ENCODE peak calls at places on chromosomes 7 and 10, in seven cellular contexts. One of them, this sample, is unnamed.

GRCh38 chr10:101450277-101451080 is 96.5 kb downstream of the BTRC start:
- DNase-seq in WTC11: no peak
- DNase-seq in progenitor cell of endocrine pancreas: no peak
- DNase-seq in tibial artery: no peak
- DNase-seq in breast epithelium: no peak
- DNase-seq in foreskin fibroblast: no peak
- DNase-seq in H1: no peak
- DNase-seq in this sample: no peak

GRCh38 chr10:128499956-128500355 is 373.7 kb upstream of the MKI67 start:
- DNase-seq in H1: no peak
- DNase-seq in progenitor cell of endocrine pancreas: no peak
- DNase-seq in WTC11: no peak
- DNase-seq in breast epithelium: no peak
- DNase-seq in foreskin fibroblast: no peak
- DNase-seq in tibial artery: no peak
- DNase-seq in this sample: no peak

GRCh38 chr7:493661-494251 is 25.9 kb downstream of the PDGFA start:
- DNase-seq in foreskin fibroblast: no peak
- DNase-seq in progenitor cell of endocrine pancreas: no peak
- DNase-seq in breast epithelium: no peak
- DNase-seq in tibial artery: peak; percentile 11
- DNase-seq in H1: no peak
- DNase-seq in WTC11: peak; percentile 7
- DNase-seq in this sample: no peak

GRCh38 chr7:135206887-135207738 is 4.2 kb downstream of the WDR91 start:
- DNase-seq in H1: no peak
- DNase-seq in tibial artery: no peak
- DNase-seq in progenitor cell of endocrine pancreas: no peak
- DNase-seq in foreskin fibroblast: no peak
- DNase-seq in breast epithelium: no peak
- DNase-seq in WTC11: no peak
- DNase-seq in this sample: no peak

GRCh38 chr7:333399-333776 is 43.4 kb downstream of the FOXL3 start:
- DNase-seq in H1: no peak
- DNase-seq in tibial artery: no peak
- DNase-seq in foreskin fibroblast: no peak
- DNase-seq in WTC11: no peak
- DNase-seq in progenitor cell of endocrine pancreas: no peak
- DNase-seq in breast epithelium: peak; percentile 76
- DNase-seq in this sample: no peak

GRCh38 chr7:92335574-92335973 is 89.8 kb downstream of the ANKIB1 start:
- DNase-seq in progenitor cell of endocrine pancreas: no peak
- DNase-seq in tibial artery: no peak
- DNase-seq in breast epithelium: no peak
- DNase-seq in foreskin fibroblast: no peak
- DNase-seq in H1: no peak
- DNase-seq in WTC11: no peak
- DNase-seq in this sample: no peak

GRCh38 chr7:79051915-79052314 is 401.6 kb downstream of the MAGI2 start:
- DNase-seq in progenitor cell of endocrine pancreas: no peak
- DNase-seq in foreskin fibroblast: no peak
- DNase-seq in H1: no peak
- DNase-seq in tibial artery: no peak
- DNase-seq in WTC11: no peak
- DNase-seq in breast epithelium: no peak
- DNase-seq in this sample: no peak

GRCh38 chr10:132096223-132096622 is 30.5 kb downstream of the JAKMIP3 start:
- DNase-seq in progenitor cell of endocrine pancreas: no peak
- DNase-seq in breast epithelium: no peak
- DNase-seq in tibial artery: no peak
- DNase-seq in foreskin fibroblast: peak; percentile 16
- DNase-seq in WTC11: no peak
- DNase-seq in H1: no peak
- DNase-seq in this sample: no peak

GRCh38 chr7:46811529-46811928 is 770.4 kb downstream of the TNS3 start:
- DNase-seq in H1: no peak
- DNase-seq in tibial artery: peak; percentile 50
- DNase-seq in foreskin fibroblast: peak; percentile 96
- DNase-seq in breast epithelium: no peak
- DNase-seq in progenitor cell of endocrine pancreas: no peak
- DNase-seq in WTC11: no peak
- DNase-seq in this sample: no peak

GRCh38 chr7:29412912-29413311 is 150.7 kb upstream of the PRR15 start:
- DNase-seq in H1: no peak
- DNase-seq in progenitor cell of endocrine pancreas: no peak
- DNase-seq in foreskin fibroblast: no peak
- DNase-seq in breast epithelium: no peak
- DNase-seq in tibial artery: no peak
- DNase-seq in WTC11: no peak
- DNase-seq in this sample: no peak

GRCh38 chr10:3948843-3949242 is 163.8 kb upstream of the KLF6 start:
- DNase-seq in foreskin fibroblast: no peak
- DNase-seq in tibial artery: peak; percentile 40
- DNase-seq in progenitor cell of endocrine pancreas: no peak
- DNase-seq in WTC11: no peak
- DNase-seq in H1: no peak
- DNase-seq in breast epithelium: no peak
- DNase-seq in this sample: no peak

GRCh38 chr10:90602815-90603600 is 254.8 kb downstream of the HTR7 start:
- DNase-seq in breast epithelium: no peak
- DNase-seq in progenitor cell of endocrine pancreas: no peak
- DNase-seq in foreskin fibroblast: peak; percentile 90
- DNase-seq in WTC11: no peak
- DNase-seq in H1: no peak
- DNase-seq in tibial artery: no peak
- DNase-seq in this sample: no peak

GRCh38 chr10:26860542-26861325 is at the start of gene ABI1:
- DNase-seq in breast epithelium: peak; percentile 98
- DNase-seq in H1: peak; percentile 97
- DNase-seq in progenitor cell of endocrine pancreas: peak; percentile 97
- DNase-seq in WTC11: peak; percentile 98
- DNase-seq in foreskin fibroblast: peak; percentile 98
- DNase-seq in tibial artery: peak; percentile 97
- DNase-seq in this sample: peak; percentile 87
- TF ChIP-seq CTCF in breast epithelium: no peak
- TF ChIP-seq CTCF in H1: peak; percentile 62
- TF ChIP-seq CTCF in progenitor cell of endocrine pancreas: peak; percentile 82
- TF ChIP-seq CTCF in WTC11: no peak
- TF ChIP-seq CTCF in foreskin fibroblast: peak; percentile 58
- TF ChIP-seq CTCF in tibial artery: no peak
- TF ChIP-seq CTCF in this sample: no peak

DNA sequence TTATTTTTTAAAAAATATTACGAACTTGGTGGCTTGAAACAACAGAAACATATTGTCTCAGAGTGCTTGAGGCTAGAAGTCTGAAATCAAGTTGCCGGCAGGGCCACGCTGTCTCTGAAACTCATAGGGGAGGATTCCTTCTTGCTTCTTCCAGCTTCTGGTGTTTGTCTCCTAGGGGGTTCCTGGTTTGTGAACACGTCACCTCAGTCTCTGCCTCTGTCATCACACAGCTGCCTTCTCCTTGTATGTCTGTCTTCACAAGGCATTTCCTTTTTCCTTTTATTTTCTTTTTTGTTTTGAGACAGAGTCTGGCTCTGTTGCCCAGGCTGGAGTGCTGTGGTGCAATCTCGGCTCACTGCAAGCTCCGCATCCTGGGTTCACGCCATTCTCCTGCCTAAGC is 12.7 kb upstream of the SNX8 start:
- DNase-seq in H1: no peak
- DNase-seq in WTC11: no peak
- DNase-seq in tibial artery: no peak
- DNase-seq in foreskin fibroblast: no peak
- DNase-seq in breast epithelium: no peak
- DNase-seq in progenitor cell of endocrine pancreas: no peak
- DNase-seq in this sample: no peak
- TF ChIP-seq CTCF in H1: no peak
- TF ChIP-seq CTCF in WTC11: no peak
- TF ChIP-seq CTCF in tibial artery: no peak
- TF ChIP-seq CTCF in foreskin fibroblast: no peak
- TF ChIP-seq CTCF in breast epithelium: no peak
- TF ChIP-seq CTCF in progenitor cell of endocrine pancreas: no peak
- TF ChIP-seq CTCF in this sample: no peak

GRCh38 chr7:93715234-93715633 is 140.7 kb upstream of the CALCR start:
- DNase-seq in foreskin fibroblast: peak; percentile 22
- DNase-seq in progenitor cell of endocrine pancreas: peak; percentile 35
- DNase-seq in breast epithelium: no peak
- DNase-seq in tibial artery: peak; percentile 34
- DNase-seq in H1: peak; percentile 33
- DNase-seq in WTC11: peak; percentile 75
- DNase-seq in this sample: no peak
- TF ChIP-seq CTCF in foreskin fibroblast: peak; percentile 63
- TF ChIP-seq CTCF in progenitor cell of endocrine pancreas: peak; percentile 84
- TF ChIP-seq CTCF in breast epithelium: no peak
- TF ChIP-seq CTCF in tibial artery: peak; percentile 26
- TF ChIP-seq CTCF in H1: peak; percentile 65
- TF ChIP-seq CTCF in WTC11: peak; percentile 76
- TF ChIP-seq CTCF in this sample: no peak

GRCh38 chr10:124448696-124449169 is 1.1 kb downstream of the NKX1-2 start:
- DNase-seq in foreskin fibroblast: no peak
- DNase-seq in progenitor cell of endocrine pancreas: no peak
- DNase-seq in WTC11: peak; percentile 55
- DNase-seq in breast epithelium: no peak
- DNase-seq in tibial artery: no peak
- DNase-seq in H1: no peak
- DNase-seq in this sample: no peak
- TF ChIP-seq CTCF in foreskin fibroblast: no peak
- TF ChIP-seq CTCF in progenitor cell of endocrine pancreas: peak; percentile 47
- TF ChIP-seq CTCF in WTC11: no peak
- TF ChIP-seq CTCF in breast epithelium: no peak
- TF ChIP-seq CTCF in tibial artery: no peak
- TF ChIP-seq CTCF in H1: peak; percentile 49
- TF ChIP-seq CTCF in this sample: no peak

GRCh38 chr10:123045961-123046731 is 37.3 kb downstream of the ACADSB start:
- DNase-seq in foreskin fibroblast: no peak
- DNase-seq in tibial artery: no peak
- DNase-seq in progenitor cell of endocrine pancreas: no peak
- DNase-seq in breast epithelium: no peak
- DNase-seq in WTC11: no peak
- DNase-seq in H1: no peak
- DNase-seq in this sample: no peak

GRCh38 chr10:123043409-123043925 is 34.7 kb downstream of the ACADSB start:
- DNase-seq in H1: peak; percentile 70
- DNase-seq in tibial artery: no peak
- DNase-seq in WTC11: peak; percentile 70
- DNase-seq in progenitor cell of endocrine pancreas: peak; percentile 24
- DNase-seq in foreskin fibroblast: peak; percentile 45
- DNase-seq in breast epithelium: no peak
- DNase-seq in this sample: no peak

GRCh38 chr10:123039632-123039930 is 30.8 kb downstream of the ACADSB start:
- DNase-seq in H1: no peak
- DNase-seq in WTC11: no peak
- DNase-seq in progenitor cell of endocrine pancreas: no peak
- DNase-seq in foreskin fibroblast: no peak
- DNase-seq in breast epithelium: no peak
- DNase-seq in tibial artery: no peak
- DNase-seq in this sample: no peak

GRCh38 chr10:123042708-123043408 is 34.1 kb downstream of the ACADSB start:
- DNase-seq in H1: no peak
- DNase-seq in breast epithelium: no peak
- DNase-seq in tibial artery: no peak
- DNase-seq in WTC11: no peak
- DNase-seq in foreskin fibroblast: no peak
- DNase-seq in progenitor cell of endocrine pancreas: no peak
- DNase-seq in this sample: no peak

DNA sequence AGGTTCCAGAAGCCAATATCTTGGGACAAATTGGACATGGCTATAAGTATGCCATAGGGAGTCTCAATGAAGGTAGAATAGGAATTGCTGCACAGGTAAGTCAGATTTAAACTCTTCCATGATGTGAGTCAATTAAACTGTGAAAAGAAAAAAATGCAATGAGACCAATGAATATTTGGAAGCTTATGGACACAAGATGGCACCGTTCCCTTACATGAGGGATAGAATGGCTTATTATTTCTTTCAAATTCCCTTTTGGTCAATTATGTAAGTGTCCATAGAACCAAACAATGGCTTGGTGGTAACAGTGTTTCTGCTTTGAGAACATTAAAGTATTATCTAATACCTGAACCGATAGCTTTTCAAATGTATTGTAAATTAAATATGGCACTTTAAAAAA is 35.6 kb downstream of the ACADSB start:
- DNase-seq in breast epithelium: no peak
- DNase-seq in tibial artery: no peak
- DNase-seq in progenitor cell of endocrine pancreas: no peak
- DNase-seq in WTC11: no peak
- DNase-seq in H1: no peak
- DNase-seq in foreskin fibroblast: peak; percentile 7
- DNase-seq in this sample: no peak
- TF ChIP-seq CTCF in breast epithelium: no peak
- TF ChIP-seq CTCF in tibial artery: no peak
- TF ChIP-seq CTCF in progenitor cell of endocrine pancreas: peak; percentile 29
- TF ChIP-seq CTCF in WTC11: no peak
- TF ChIP-seq CTCF in H1: no peak
- TF ChIP-seq CTCF in foreskin fibroblast: no peak
- TF ChIP-seq CTCF in this sample: no peak

GRCh38 chr10:600876-601275 is 88.6 kb downstream of the DIP2C start:
- DNase-seq in WTC11: no peak
- DNase-seq in breast epithelium: no peak
- DNase-seq in H1: no peak
- DNase-seq in foreskin fibroblast: no peak
- DNase-seq in progenitor cell of endocrine pancreas: no peak
- DNase-seq in tibial artery: no peak
- DNase-seq in this sample: no peak

GRCh38 chr10:601356-601963 is 88.0 kb downstream of the DIP2C start:
- DNase-seq in breast epithelium: no peak
- DNase-seq in H1: no peak
- DNase-seq in progenitor cell of endocrine pancreas: no peak
- DNase-seq in WTC11: no peak
- DNase-seq in foreskin fibroblast: no peak
- DNase-seq in tibial artery: no peak
- DNase-seq in this sample: no peak

GRCh38 chr10:600234-600633 is 89.2 kb downstream of the DIP2C start:
- DNase-seq in progenitor cell of endocrine pancreas: no peak
- DNase-seq in H1: no peak
- DNase-seq in WTC11: no peak
- DNase-seq in foreskin fibroblast: no peak
- DNase-seq in breast epithelium: no peak
- DNase-seq in tibial artery: no peak
- DNase-seq in this sample: no peak

GRCh38 chr10:598415-599170 is 90.9 kb downstream of the DIP2C start:
- DNase-seq in WTC11: no peak
- DNase-seq in H1: peak; percentile 43
- DNase-seq in foreskin fibroblast: peak; percentile 87
- DNase-seq in breast epithelium: no peak
- DNase-seq in tibial artery: no peak
- DNase-seq in progenitor cell of endocrine pancreas: no peak
- DNase-seq in this sample: no peak

GRCh38 chr10:599767-600166 is 89.7 kb downstream of the DIP2C start:
- DNase-seq in tibial artery: no peak
- DNase-seq in breast epithelium: no peak
- DNase-seq in foreskin fibroblast: no peak
- DNase-seq in WTC11: no peak
- DNase-seq in H1: no peak
- DNase-seq in progenitor cell of endocrine pancreas: no peak
- DNase-seq in this sample: no peak
- TF ChIP-seq CTCF in tibial artery: no peak
- TF ChIP-seq CTCF in breast epithelium: no peak
- TF ChIP-seq CTCF in foreskin fibroblast: no peak
- TF ChIP-seq CTCF in WTC11: no peak
- TF ChIP-seq CTCF in H1: no peak
- TF ChIP-seq CTCF in progenitor cell of endocrine pancreas: no peak
- TF ChIP-seq CTCF in this sample: no peak

This sample was measured in omental fat pad.